ENCODE peak calls at places on chromosome 4, in nine cellular contexts. D is suprapubic skin, L is iPS-NIHi11, N is brain microvascular endothelial cell, E is epithelial cell of esophagus, Q is sciatic nerve, O is HepG2, H is posterior vena cava, Y is cerebellum. R is an unnamed sample.

GRCh38 chr4:40525811-40526598 is 103.7 kb downstream of the RBM47 start:
- DNase-seq in D (no peak), Q (no peak), Y (no peak), N (peak), O (no peak), H (no peak), E (peak), L (no peak), R (peak)

GRCh38 chr4:90025248-90025647 is 101.9 kb upstream of the CCSER1 start:
- DNase-seq in D (no peak), Y (no peak), H (no peak), N (no peak), Q (no peak), O (no peak), E (peak), L (no peak), R (peak)

GRCh38 chr4:153257151-153257620 is 52.9 kb downstream of the TRIM2 start:
- DNase-seq in Y (peak), Q (no peak), O (no peak), N (peak), L (peak), E (peak), H (peak), D (no peak), R (peak)

GRCh38 chr4:90007494-90008167 is 113.0 kb downstream of the MMRN1 start:
- DNase-seq in L (no peak), N (no peak), O (no peak), D (no peak), E (no peak), H (no peak), Q (no peak), Y (no peak), R (peak)

GRCh38 chr4:112881842-112882241 is 167.6 kb upstream of the ANK2 start:
- DNase-seq in E (no peak), N (no peak), L (peak), D (no peak), Y (no peak), H (no peak), Q (no peak), O (no peak), R (peak)

GRCh38 chr4:38131371-38132139 is 171.4 kb downstream of the PTTG2 start:
- DNase-seq in O (no peak), D (no peak), L (peak), Q (no peak), E (peak), Y (no peak), H (peak), N (peak), R (peak)

GRCh38 chr4:90074322-90074886 is 52.8 kb upstream of the CCSER1 start:
- DNase-seq in D (no peak), H (no peak), E (no peak), L (no peak), O (no peak), Y (no peak), N (no peak), Q (no peak), R (peak)

GRCh38 chr4:73576366-73576765 is 43.9 kb downstream of the RASSF6 start:
- DNase-seq in H (no peak), Y (no peak), Q (no peak), N (no peak), D (no peak), L (no peak), O (no peak), E (peak), R (no peak)